ENCODE peak calls at places on chromosomes 2 and 18, in eight cellular contexts. One of them, this sample, is unnamed.

GRCh38 chr2:36708119-36708741 is 11.7 kb downstream of the VIT start:
- DNase-seq in amniotic stem cell: peak; percentile 68
- DNase-seq in amygdala: no peak
- DNase-seq in stimulated activated CD8-positive, alpha-beta memory T cell treated with anti-CD3 and anti-CD28 coated beads, Interleukin-12 subunit alpha, Interleukin-12 subunit beta, amount 100 ng/mL, for 1 hour: no peak
- DNase-seq in retina: no peak
- DNase-seq in NCI-H1105 treated with DMSO at 0.1 percent for 48 hours: no peak
- DNase-seq in stimulated activated CD4-positive, alpha-beta T cell treated with anti-CD3 and anti-CD28 coated beads, Interleukin-1b, Interleukin-23, amount 100 ng/mL, for 1 hour: no peak
- DNase-seq in LHCN-M2: peak; percentile 60
- DNase-seq in this sample: peak; percentile 65

GRCh38 chr2:191228861-191229260 is 16.3 kb upstream of the MYO1B start:
- DNase-seq in amniotic stem cell: no peak
- DNase-seq in amygdala: no peak
- DNase-seq in stimulated activated CD8-positive, alpha-beta memory T cell treated with anti-CD3 and anti-CD28 coated beads, Interleukin-12 subunit alpha, Interleukin-12 subunit beta, amount 100 ng/mL, for 1 hour: no peak
- DNase-seq in retina: no peak
- DNase-seq in NCI-H1105 treated with DMSO at 0.1 percent for 48 hours: no peak
- DNase-seq in stimulated activated CD4-positive, alpha-beta T cell treated with anti-CD3 and anti-CD28 coated beads, Interleukin-1b, Interleukin-23, amount 100 ng/mL, for 1 hour: no peak
- DNase-seq in LHCN-M2: peak; percentile 53
- DNase-seq in this sample: no peak

GRCh38 chr2:217910875-217911212 is 92.0 kb downstream of the TNS1 start:
- DNase-seq in amniotic stem cell: no peak
- DNase-seq in amygdala: no peak
- DNase-seq in stimulated activated CD8-positive, alpha-beta memory T cell treated with anti-CD3 and anti-CD28 coated beads, Interleukin-12 subunit alpha, Interleukin-12 subunit beta, amount 100 ng/mL, for 1 hour: no peak
- DNase-seq in retina: no peak
- DNase-seq in NCI-H1105 treated with DMSO at 0.1 percent for 48 hours: no peak
- DNase-seq in stimulated activated CD4-positive, alpha-beta T cell treated with anti-CD3 and anti-CD28 coated beads, Interleukin-1b, Interleukin-23, amount 100 ng/mL, for 1 hour: no peak
- DNase-seq in LHCN-M2: no peak
- DNase-seq in this sample: no peak

GRCh38 chr2:1745171-1746023 is 1.1 kb upstream of the PXDN start:
- DNase-seq in amniotic stem cell: no peak
- DNase-seq in amygdala: no peak
- DNase-seq in stimulated activated CD8-positive, alpha-beta memory T cell treated with anti-CD3 and anti-CD28 coated beads, Interleukin-12 subunit alpha, Interleukin-12 subunit beta, amount 100 ng/mL, for 1 hour: no peak
- DNase-seq in retina: no peak
- DNase-seq in NCI-H1105 treated with DMSO at 0.1 percent for 48 hours: no peak
- DNase-seq in stimulated activated CD4-positive, alpha-beta T cell treated with anti-CD3 and anti-CD28 coated beads, Interleukin-1b, Interleukin-23, amount 100 ng/mL, for 1 hour: no peak
- DNase-seq in LHCN-M2: no peak
- DNase-seq in this sample: no peak

GRCh38 chr2:157875720-157876065 is 437 bp downstream of the ACVR1 start:
- DNase-seq in amniotic stem cell: no peak
- DNase-seq in amygdala: no peak
- DNase-seq in stimulated activated CD8-positive, alpha-beta memory T cell treated with anti-CD3 and anti-CD28 coated beads, Interleukin-12 subunit alpha, Interleukin-12 subunit beta, amount 100 ng/mL, for 1 hour: no peak
- DNase-seq in retina: no peak
- DNase-seq in NCI-H1105 treated with DMSO at 0.1 percent for 48 hours: peak; percentile 25
- DNase-seq in stimulated activated CD4-positive, alpha-beta T cell treated with anti-CD3 and anti-CD28 coated beads, Interleukin-1b, Interleukin-23, amount 100 ng/mL, for 1 hour: no peak
- DNase-seq in LHCN-M2: no peak
- DNase-seq in this sample: no peak

GRCh38 chr2:189580267-189580661 is 322 bp downstream of the SLC40A1 start:
- DNase-seq in amniotic stem cell: no peak
- DNase-seq in amygdala: no peak
- DNase-seq in stimulated activated CD8-positive, alpha-beta memory T cell treated with anti-CD3 and anti-CD28 coated beads, Interleukin-12 subunit alpha, Interleukin-12 subunit beta, amount 100 ng/mL, for 1 hour: no peak
- DNase-seq in retina: no peak
- DNase-seq in NCI-H1105 treated with DMSO at 0.1 percent for 48 hours: peak; percentile 59
- DNase-seq in stimulated activated CD4-positive, alpha-beta T cell treated with anti-CD3 and anti-CD28 coated beads, Interleukin-1b, Interleukin-23, amount 100 ng/mL, for 1 hour: no peak
- DNase-seq in LHCN-M2: peak; percentile 47
- DNase-seq in this sample: peak; percentile 13

GRCh38 chr18:60024857-60025256 is 125.1 kb downstream of the PMAIP1 start:
- DNase-seq in amniotic stem cell: no peak
- DNase-seq in amygdala: no peak
- DNase-seq in stimulated activated CD8-positive, alpha-beta memory T cell treated with anti-CD3 and anti-CD28 coated beads, Interleukin-12 subunit alpha, Interleukin-12 subunit beta, amount 100 ng/mL, for 1 hour: no peak
- DNase-seq in retina: no peak
- DNase-seq in NCI-H1105 treated with DMSO at 0.1 percent for 48 hours: no peak
- DNase-seq in stimulated activated CD4-positive, alpha-beta T cell treated with anti-CD3 and anti-CD28 coated beads, Interleukin-1b, Interleukin-23, amount 100 ng/mL, for 1 hour: no peak
- DNase-seq in LHCN-M2: peak; percentile 43
- DNase-seq in this sample: no peak

GRCh38 chr2:70094171-70094977 is 7.1 kb downstream of the PCBP1 start:
- DNase-seq in amniotic stem cell: no peak
- DNase-seq in amygdala: no peak
- DNase-seq in stimulated activated CD8-positive, alpha-beta memory T cell treated with anti-CD3 and anti-CD28 coated beads, Interleukin-12 subunit alpha, Interleukin-12 subunit beta, amount 100 ng/mL, for 1 hour: no peak
- DNase-seq in retina: no peak
- DNase-seq in NCI-H1105 treated with DMSO at 0.1 percent for 48 hours: no peak
- DNase-seq in stimulated activated CD4-positive, alpha-beta T cell treated with anti-CD3 and anti-CD28 coated beads, Interleukin-1b, Interleukin-23, amount 100 ng/mL, for 1 hour: no peak
- DNase-seq in LHCN-M2: no peak
- DNase-seq in this sample: no peak

GRCh38 chr18:28112056-28112470 is 64.9 kb downstream of the CDH2 start:
- DNase-seq in amniotic stem cell: peak; percentile 25
- DNase-seq in amygdala: no peak
- DNase-seq in stimulated activated CD8-positive, alpha-beta memory T cell treated with anti-CD3 and anti-CD28 coated beads, Interleukin-12 subunit alpha, Interleukin-12 subunit beta, amount 100 ng/mL, for 1 hour: no peak
- DNase-seq in retina: no peak
- DNase-seq in NCI-H1105 treated with DMSO at 0.1 percent for 48 hours: no peak
- DNase-seq in stimulated activated CD4-positive, alpha-beta T cell treated with anti-CD3 and anti-CD28 coated beads, Interleukin-1b, Interleukin-23, amount 100 ng/mL, for 1 hour: no peak
- DNase-seq in LHCN-M2: peak; percentile 81
- DNase-seq in this sample: peak; percentile 72

GRCh38 chr2:119744335-119744939 is 15.3 kb upstream of the PTPN4 start:
- DNase-seq in amniotic stem cell: no peak
- DNase-seq in amygdala: no peak
- DNase-seq in stimulated activated CD8-positive, alpha-beta memory T cell treated with anti-CD3 and anti-CD28 coated beads, Interleukin-12 subunit alpha, Interleukin-12 subunit beta, amount 100 ng/mL, for 1 hour: no peak
- DNase-seq in retina: no peak
- DNase-seq in NCI-H1105 treated with DMSO at 0.1 percent for 48 hours: peak; percentile 39
- DNase-seq in stimulated activated CD4-positive, alpha-beta T cell treated with anti-CD3 and anti-CD28 coated beads, Interleukin-1b, Interleukin-23, amount 100 ng/mL, for 1 hour: no peak
- DNase-seq in LHCN-M2: peak; percentile 51
- DNase-seq in this sample: peak; percentile 83

GRCh38 chr18:40877096-40877495 is 1077.9 kb upstream of the PIK3C3 start:
- DNase-seq in amniotic stem cell: peak; percentile 20
- DNase-seq in amygdala: no peak
- DNase-seq in stimulated activated CD8-positive, alpha-beta memory T cell treated with anti-CD3 and anti-CD28 coated beads, Interleukin-12 subunit alpha, Interleukin-12 subunit beta, amount 100 ng/mL, for 1 hour: no peak
- DNase-seq in retina: no peak
- DNase-seq in NCI-H1105 treated with DMSO at 0.1 percent for 48 hours: no peak
- DNase-seq in stimulated activated CD4-positive, alpha-beta T cell treated with anti-CD3 and anti-CD28 coated beads, Interleukin-1b, Interleukin-23, amount 100 ng/mL, for 1 hour: no peak
- DNase-seq in LHCN-M2: peak; percentile 62
- DNase-seq in this sample: no peak

This sample was measured in Daoy.